ENCODE peak calls at places on chromosomes 13 and 19, in five cellular contexts. X is neural progenitor cell, R is PC-3, P is MM.1S, K is HCT116. C is an unnamed sample.

GRCh38 chr13:56558698-56559320 is 581.9 kb upstream of the PRR20A start:
- DNase-seq in X (no peak), R (peak), P (peak), K (no peak), C (no peak)

GRCh38 chr13:113853518-113854237 is 10.2 kb downstream of the GAS6 start:
- DNase-seq in X (no peak), R (no peak), P (no peak), K (no peak), C (no peak)

GRCh38 chr13:40682449-40683240 is 16.2 kb upstream of the FOXO1 start:
- DNase-seq in X (peak), R (peak), P (peak), K (no peak), C (peak)

GRCh38 chr19:8404391-8405151 is 8.5 kb upstream of the MARCHF2 start:
- DNase-seq in X (no peak), R (no peak), P (no peak), K (no peak), C (no peak)

GRCh38 chr19:39846176-39846677 is at the start of gene FBL:
- DNase-seq in X (peak), R (peak), P (peak), K (peak), C (peak)

GRCh38 chr13:106599875-106600797 is 32.2 kb upstream of the ARGLU1 start:
- DNase-seq in X (no peak), R (peak), P (no peak), K (no peak), C (peak)

GRCh38 chr13:32309812-32310706 is 5.1 kb downstream of the ZAR1L start:
- DNase-seq in X (peak), R (peak), P (peak), K (peak), C (peak)

GRCh38 chr19:55014714-55015113 is 23.4 kb downstream of the GP6 start:
- DNase-seq in X (no peak), R (peak), P (peak), K (no peak), C (no peak)

GRCh38 chr13:23833733-23834611 is 55.2 kb downstream of the MIPEP start:
- DNase-seq in X (no peak), R (no peak), P (no peak), K (no peak), C (no peak)

GRCh38 chr13:83906240-83906820 is 24.1 kb upstream of the SLITRK1 start:
- DNase-seq in X (no peak), R (no peak), P (no peak), K (no peak), C (no peak)

GRCh38 chr19:55005684-55006488 is 32.2 kb downstream of the GP6 start:
- DNase-seq in X (peak), R (peak), P (peak), K (peak), C (peak)

GRCh38 chr19:23916991-23917390 is 2.3 kb downstream of the ZNF726 start:
- DNase-seq in X (no peak), R (peak), P (no peak), K (no peak), C (peak)

GRCh38 chr13:94658926-94659649 is 53.3 kb downstream of the SOX21 start:
- DNase-seq in X (no peak), R (peak), P (no peak), K (no peak), C (peak)

GRCh38 chr19:15177269-15178116 is 23.3 kb downstream of the NOTCH3 start:
- DNase-seq in X (peak), R (peak), P (peak), K (no peak), C (peak)

GRCh38 chr13:74129500-74130144 is 4.6 kb downstream of the KLF12 start:
- DNase-seq in X (no peak), R (peak), P (no peak), K (no peak), C (peak)

GRCh38 chr13:41259875-41260501 is 3.4 kb downstream of the MTRF1 start:
- DNase-seq in X (no peak), R (no peak), P (no peak), K (no peak), C (no peak)

GRCh38 chr19:24101459-24102122 is 14.6 kb downstream of the ZNF254 start:
- DNase-seq in X (no peak), R (no peak), P (no peak), K (no peak), C (no peak)

GRCh38 chr19:57111329-57111644 is 8.5 kb upstream of the USP29 start:
- DNase-seq in X (no peak), R (no peak), P (no peak), K (no peak), C (no peak)

GRCh38 chr19:20276011-20276738 is 109.2 kb downstream of the ZNF486 start:
- DNase-seq in X (no peak), R (no peak), P (no peak), K (no peak), C (peak)

GRCh38 chr19:15759962-15760565 is 22.3 kb downstream of the OR10H3 start:
- DNase-seq in X (no peak), R (peak), P (no peak), K (peak), C (no peak)

GRCh38 chr13:30652746-30653145 is 35.0 kb downstream of the USPL1 start:
- DNase-seq in X (no peak), R (no peak), P (no peak), K (no peak), C (no peak)

GRCh38 chr13:92775631-92776030 is 451.0 kb upstream of the GPC6 start:
- DNase-seq in X (no peak), R (no peak), P (no peak), K (no peak), C (no peak)

GRCh38 chr13:60661514-60661913 is 264.5 kb downstream of the TDRD3 start:
- DNase-seq in X (peak), R (no peak), P (no peak), K (no peak), C (no peak)

GRCh38 chr13:73751290-73751689 is 382.9 kb downstream of the KLF12 start:
- DNase-seq in X (no peak), R (peak), P (no peak), K (no peak), C (no peak)

GRCh38 chr13:31521466-31521865 is 217.9 kb upstream of the RXFP2 start:
- DNase-seq in X (no peak), R (no peak), P (no peak), K (no peak), C (peak)

GRCh38 chr19:46218160-46218559 is 11.4 kb upstream of the IGFL1 start:
- DNase-seq in X (peak), R (peak), P (peak), K (peak), C (peak)

GRCh38 chr19:14544977-14545715 is 15.8 kb downstream of the TECR start:
- DNase-seq in X (no peak), R (no peak), P (no peak), K (no peak), C (no peak)

GRCh38 chr19:38826856-38827551 is 4.6 kb downstream of the ECH1 start:
- DNase-seq in X (no peak), R (no peak), P (no peak), K (no peak), C (no peak)

GRCh38 chr19:54918499-54918898 is 12.6 kb downstream of the NCR1 start:
- DNase-seq in X (peak), R (no peak), P (no peak), K (no peak), C (no peak)

GRCh38 chr19:11256189-11256588 is 6.1 kb downstream of the DOCK6 start:
- DNase-seq in X (no peak), R (no peak), P (no peak), K (no peak), C (no peak)

GRCh38 chr13:112849500-112849899 is 119.5 kb upstream of the MCF2L start:
- DNase-seq in X (no peak), R (peak), P (no peak), K (no peak), C (no peak)

GRCh38 chr19:30165228-30165813 is 206.9 kb upstream of the ZNF536 start:
- DNase-seq in X (no peak), R (no peak), P (no peak), K (no peak), C (no peak)

GRCh38 chr13:29924482-29924884 is 74.1 kb upstream of the UBL3 start:
- DNase-seq in X (no peak), R (peak), P (no peak), K (no peak), C (peak)

GRCh38 chr19:42125536-42125935 is 6.7 kb downstream of the POU2F2 start:
- DNase-seq in X (no peak), R (no peak), P (no peak), K (no peak), C (no peak)

GRCh38 chr19:1754651-1755466 is 1.6 kb downstream of the ONECUT3 start:
- DNase-seq in X (peak), R (peak), P (no peak), K (no peak), C (no peak)
- TF ChIP-seq EZH2 in X (peak), R (no peak), P (no peak), K (no peak), C (no peak)

DNA sequence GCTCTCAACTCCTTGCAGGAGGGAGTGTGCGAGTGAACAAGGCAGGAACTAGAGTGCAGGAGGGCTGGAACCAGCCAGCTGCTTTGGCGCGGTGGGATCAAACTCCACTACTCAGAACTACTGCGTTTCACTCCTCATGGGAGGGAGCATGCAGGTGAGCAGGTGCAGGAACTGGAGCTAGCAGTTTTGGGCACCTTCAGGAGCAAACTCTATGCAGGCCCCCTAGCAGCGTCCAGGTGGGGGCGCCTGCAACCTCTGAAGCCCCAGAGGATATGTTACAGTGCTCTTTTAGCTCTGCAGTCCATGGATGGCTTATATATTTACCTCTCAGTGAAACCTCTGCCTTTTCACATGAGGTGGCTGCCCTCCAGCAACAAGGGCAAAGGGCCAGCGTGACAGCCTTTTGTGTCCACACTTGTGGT is 1303.4 kb downstream of the PCDH9 start:
- DNase-seq in X (peak), R (peak), P (no peak), K (peak), C (no peak)
- TF ChIP-seq EZH2phosphoT487 in X (no peak), R (no peak), P (no peak), K (no peak), C (no peak)

DNA sequence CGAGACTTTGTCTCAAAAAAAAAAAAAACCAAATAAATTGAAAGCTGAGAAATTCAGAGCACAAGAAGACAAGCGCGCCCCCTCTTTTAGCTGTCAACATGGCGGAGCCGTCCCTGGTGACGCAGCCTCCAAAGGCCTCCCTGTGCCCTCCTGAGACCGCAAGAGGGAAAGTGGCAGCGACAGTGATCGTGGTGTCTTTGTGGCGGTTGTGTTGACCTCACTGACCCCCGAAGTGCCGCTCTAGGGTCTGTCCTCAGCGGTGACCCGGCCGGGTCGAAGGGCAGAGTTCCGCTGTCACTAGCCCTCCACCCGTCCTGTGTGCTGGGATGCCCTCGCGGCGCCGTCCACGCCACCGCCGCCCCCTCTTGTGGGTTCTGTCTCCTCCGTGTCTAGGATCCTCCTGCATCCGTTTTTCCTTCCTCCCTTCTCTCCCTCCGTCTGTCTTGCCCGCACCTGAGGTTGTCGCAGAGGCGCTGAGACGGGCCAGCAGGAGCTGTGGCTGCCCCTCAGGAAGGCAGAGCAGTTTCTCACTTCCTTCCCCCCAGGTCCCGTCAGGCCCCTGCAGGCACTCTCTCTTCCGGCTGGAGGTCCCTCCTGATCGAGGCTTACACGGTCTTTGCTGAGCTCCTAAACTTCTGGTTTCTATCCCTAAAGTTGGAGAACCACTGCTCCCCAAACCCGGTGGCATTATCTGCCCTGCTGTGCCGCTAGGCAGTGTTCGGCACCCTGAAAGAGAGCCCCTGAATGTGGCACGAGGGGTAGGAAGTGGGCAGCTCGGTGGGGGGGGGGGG is 7.2 kb downstream of the UHRF1 start:
- DNase-seq in X (no peak), R (no peak), P (no peak), K (no peak), C (no peak)
- H3K9ac ChIP-seq in X (no peak), R (no peak), P (no peak), K (no peak), C (no peak)

GRCh38 chr19:48837081-48837524 is 812 bp upstream of the HSD17B14 start:
- DNase-seq in X (peak), R (peak), P (peak), K (peak), C (peak)
- TF ChIP-seq EZH2 in X (no peak), R (no peak), P (no peak), K (no peak), C (no peak)

GRCh38 chr13:44323754-44324153 is 49.9 kb upstream of the SERP2 start:
- DNase-seq in X (no peak), R (no peak), P (no peak), K (no peak), C (no peak)

GRCh38 chr13:44326961-44327360 is 46.7 kb upstream of the SERP2 start:
- DNase-seq in X (no peak), R (no peak), P (no peak), K (no peak), C (no peak)

GRCh38 chr13:44320611-44321010 is 53.0 kb upstream of the SERP2 start:
- DNase-seq in X (no peak), R (no peak), P (no peak), K (no peak), C (no peak)

GRCh38 chr13:44321961-44322360 is 51.7 kb upstream of the SERP2 start:
- DNase-seq in X (no peak), R (no peak), P (no peak), K (no peak), C (no peak)

GRCh38 chr13:44322928-44323327 is 50.7 kb upstream of the SERP2 start:
- DNase-seq in X (no peak), R (peak), P (no peak), K (no peak), C (no peak)
- TF ChIP-seq EZH2phosphoT487 in X (no peak), R (no peak), P (no peak), K (no peak), C (no peak)

GRCh38 chr19:12668346-12668745 is 1.7 kb downstream of the WDR83 start:
- DNase-seq in X (no peak), R (no peak), P (no peak), K (no peak), C (no peak)
- H3K9ac ChIP-seq in X (peak), R (peak), P (peak), K (peak), C (peak)

GRCh38 chr19:17872251-17873001 is 681 bp downstream of the SLC5A5 start:
- DNase-seq in X (no peak), R (no peak), P (no peak), K (no peak), C (no peak)
- TF ChIP-seq EZH2 in X (no peak), R (no peak), P (no peak), K (no peak), C (peak)

GRCh38 chr13:90689111-90689510 is 658.4 kb upstream of the MIR17HG start:
- DNase-seq in X (no peak), R (no peak), P (no peak), K (no peak), C (no peak)
- TF ChIP-seq EZH2phosphoT487 in X (no peak), R (no peak), P (no peak), K (no peak), C (no peak)

GRCh38 chr13:48514776-48515175 is 18.1 kb downstream of the RCBTB2 start:
- DNase-seq in X (no peak), R (no peak), P (no peak), K (no peak), C (no peak)
- H3K9ac ChIP-seq in X (no peak), R (no peak), P (no peak), K (no peak), C (no peak)